ENCODE peak calls at places on chromosome 15, in seven cellular contexts. One of them, this sample, is unnamed.

GRCh38 chr15:70720228-70721016 is 42.9 kb downstream of the UACA start:
- DNase-seq in spleen: no peak
- DNase-seq in HepG2: no peak
- DNase-seq in GM12892: no peak
- DNase-seq in sigmoid colon: no peak
- DNase-seq in transverse colon: no peak
- DNase-seq in vagina: no peak
- DNase-seq in this sample: no peak

GRCh38 chr15:94119923-94120775 is 111.2 kb upstream of the MCTP2 start:
- DNase-seq in transverse colon: peak; percentile 56
- DNase-seq in sigmoid colon: peak; percentile 88
- DNase-seq in HepG2: peak; percentile 71
- DNase-seq in spleen: no peak
- DNase-seq in vagina: no peak
- DNase-seq in GM12892: peak; percentile 2
- DNase-seq in this sample: peak; percentile 53

GRCh38 chr15:86624261-86625036 is 544.8 kb downstream of the AGBL1 start:
- DNase-seq in transverse colon: peak; percentile 79
- DNase-seq in GM12892: no peak
- DNase-seq in HepG2: peak; percentile 73
- DNase-seq in spleen: no peak
- DNase-seq in vagina: no peak
- DNase-seq in sigmoid colon: peak; percentile 64
- DNase-seq in this sample: no peak

GRCh38 chr15:90126457-90127435 is 24.5 kb upstream of the IDH2 start:
- DNase-seq in transverse colon: no peak
- DNase-seq in HepG2: peak; percentile 64
- DNase-seq in vagina: no peak
- DNase-seq in spleen: peak; percentile 37
- DNase-seq in sigmoid colon: peak; percentile 63
- DNase-seq in GM12892: no peak
- DNase-seq in this sample: no peak

GRCh38 chr15:90845201-90845949 is 23.0 kb upstream of the FURIN start:
- DNase-seq in HepG2: no peak
- DNase-seq in spleen: peak; percentile 81
- DNase-seq in vagina: no peak
- DNase-seq in GM12892: no peak
- DNase-seq in transverse colon: peak; percentile 29
- DNase-seq in sigmoid colon: no peak
- DNase-seq in this sample: no peak

GRCh38 chr15:99980791-99981190 is 247.6 kb upstream of the LYSMD4 start:
- DNase-seq in HepG2: no peak
- DNase-seq in transverse colon: no peak
- DNase-seq in sigmoid colon: no peak
- DNase-seq in spleen: no peak
- DNase-seq in GM12892: no peak
- DNase-seq in vagina: no peak
- DNase-seq in this sample: no peak

GRCh38 chr15:30923429-30923828 is 19.7 kb downstream of the FAN1 start:
- DNase-seq in vagina: no peak
- DNase-seq in transverse colon: no peak
- DNase-seq in sigmoid colon: no peak
- DNase-seq in GM12892: no peak
- DNase-seq in spleen: no peak
- DNase-seq in HepG2: no peak
- DNase-seq in this sample: no peak

GRCh38 chr15:90344632-90345031 is 7.5 kb upstream of the ZNF774 start:
- DNase-seq in GM12892: no peak
- DNase-seq in HepG2: no peak
- DNase-seq in sigmoid colon: no peak
- DNase-seq in vagina: no peak
- DNase-seq in transverse colon: no peak
- DNase-seq in spleen: no peak
- DNase-seq in this sample: no peak

GRCh38 chr15:77748078-77749064 is 115.7 kb upstream of the LINGO1 start:
- DNase-seq in HepG2: peak; percentile 6
- DNase-seq in GM12892: no peak
- DNase-seq in spleen: no peak
- DNase-seq in sigmoid colon: no peak
- DNase-seq in transverse colon: no peak
- DNase-seq in vagina: no peak
- DNase-seq in this sample: no peak

GRCh38 chr15:92168284-92168683 is 225.4 kb upstream of the ST8SIA2 start:
- DNase-seq in vagina: no peak
- DNase-seq in transverse colon: no peak
- DNase-seq in HepG2: no peak
- DNase-seq in spleen: no peak
- DNase-seq in sigmoid colon: no peak
- DNase-seq in GM12892: no peak
- DNase-seq in this sample: no peak

GRCh38 chr15:64105113-64105704 is 9.4 kb downstream of the SNX1 start:
- DNase-seq in vagina: no peak
- DNase-seq in GM12892: no peak
- DNase-seq in transverse colon: no peak
- DNase-seq in spleen: no peak
- DNase-seq in sigmoid colon: peak; percentile 70
- DNase-seq in HepG2: no peak
- DNase-seq in this sample: no peak

GRCh38 chr15:51212909-51213308 is 118.2 kb upstream of the TNFAIP8L3 start:
- DNase-seq in vagina: no peak
- DNase-seq in GM12892: no peak
- DNase-seq in spleen: no peak
- DNase-seq in sigmoid colon: no peak
- DNase-seq in HepG2: no peak
- DNase-seq in transverse colon: no peak
- DNase-seq in this sample: no peak

GRCh38 chr15:45763170-45763869 is 128.5 kb downstream of the SQOR start:
- DNase-seq in spleen: no peak
- DNase-seq in transverse colon: no peak
- DNase-seq in GM12892: no peak
- DNase-seq in HepG2: no peak
- DNase-seq in vagina: no peak
- DNase-seq in sigmoid colon: no peak
- DNase-seq in this sample: no peak

GRCh38 chr15:85116066-85116465 is 134.4 kb downstream of the PDE8A start:
- DNase-seq in GM12892: no peak
- DNase-seq in sigmoid colon: no peak
- DNase-seq in vagina: peak; percentile 54
- DNase-seq in HepG2: no peak
- DNase-seq in spleen: no peak
- DNase-seq in transverse colon: no peak
- DNase-seq in this sample: no peak

GRCh38 chr15:91885714-91886265 is 32.3 kb downstream of the SLCO3A1 start:
- DNase-seq in sigmoid colon: no peak
- DNase-seq in GM12892: no peak
- DNase-seq in spleen: no peak
- DNase-seq in HepG2: no peak
- DNase-seq in transverse colon: no peak
- DNase-seq in vagina: peak; percentile 44
- DNase-seq in this sample: no peak

GRCh38 chr15:64151727-64152506 is at the start of gene SNX22:
- DNase-seq in HepG2: no peak
- DNase-seq in transverse colon: peak; percentile 33
- DNase-seq in GM12892: no peak
- DNase-seq in spleen: peak; percentile 86
- DNase-seq in sigmoid colon: no peak
- DNase-seq in vagina: no peak
- DNase-seq in this sample: no peak

GRCh38 chr15:81323944-81324881 is at the start of gene STARD5:
- DNase-seq in vagina: peak; percentile 98
- DNase-seq in transverse colon: peak; percentile 100
- DNase-seq in sigmoid colon: peak; percentile 99
- DNase-seq in HepG2: peak; percentile 96
- DNase-seq in spleen: peak; percentile 100
- DNase-seq in GM12892: peak; percentile 97
- DNase-seq in this sample: peak; percentile 97
- TF ChIP-seq POLR2AphosphoS5 in vagina: peak; percentile 71
- TF ChIP-seq POLR2AphosphoS5 in transverse colon: peak; percentile 90
- TF ChIP-seq POLR2AphosphoS5 in sigmoid colon: peak; percentile 84
- TF ChIP-seq POLR2AphosphoS5 in HepG2: peak; percentile 80
- TF ChIP-seq POLR2AphosphoS5 in spleen: peak; percentile 95
- TF ChIP-seq POLR2AphosphoS5 in GM12892: peak; percentile 89
- TF ChIP-seq POLR2AphosphoS5 in this sample: peak; percentile 72

GRCh38 chr15:44426975-44427755 is at the start of gene CTDSPL2:
- DNase-seq in spleen: peak; percentile 99
- DNase-seq in HepG2: peak; percentile 96
- DNase-seq in sigmoid colon: peak; percentile 99
- DNase-seq in transverse colon: peak; percentile 98
- DNase-seq in GM12892: peak; percentile 80
- DNase-seq in vagina: peak; percentile 97
- DNase-seq in this sample: peak; percentile 96
- TF ChIP-seq POLR2A in spleen: no peak
- TF ChIP-seq POLR2A in HepG2: peak; percentile 94
- TF ChIP-seq POLR2A in sigmoid colon: peak; percentile 29
- TF ChIP-seq POLR2A in transverse colon: peak; percentile 73
- TF ChIP-seq POLR2A in GM12892: peak; percentile 87
- TF ChIP-seq POLR2A in vagina: no peak
- TF ChIP-seq POLR2A in this sample: peak; percentile 61

DNA sequence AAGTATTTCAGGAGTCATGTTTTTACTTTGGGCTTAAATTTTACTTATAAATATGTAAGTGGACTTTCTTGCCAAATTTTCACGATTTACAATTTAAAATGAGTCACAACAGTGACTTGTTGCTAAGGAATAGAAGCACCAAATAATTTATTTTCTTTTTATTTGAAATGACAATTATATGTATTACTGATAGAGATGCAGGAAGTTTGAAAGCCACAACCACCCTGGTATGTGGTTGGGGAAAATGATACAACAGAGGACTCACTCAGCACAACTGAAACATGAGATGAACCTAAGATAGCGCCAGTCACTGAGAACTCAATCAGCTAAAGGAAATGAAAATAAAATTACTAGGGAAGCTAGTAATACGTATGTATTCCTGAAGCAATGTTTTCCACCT is 90.2 kb downstream of the FMN1 start:
- DNase-seq in GM12892: no peak
- DNase-seq in sigmoid colon: no peak
- DNase-seq in transverse colon: no peak
- DNase-seq in spleen: no peak
- DNase-seq in HepG2: no peak
- DNase-seq in vagina: no peak
- DNase-seq in this sample: no peak
- TF ChIP-seq POLR2AphosphoS5 in GM12892: no peak
- TF ChIP-seq POLR2AphosphoS5 in sigmoid colon: no peak
- TF ChIP-seq POLR2AphosphoS5 in transverse colon: no peak
- TF ChIP-seq POLR2AphosphoS5 in spleen: no peak
- TF ChIP-seq POLR2AphosphoS5 in HepG2: no peak
- TF ChIP-seq POLR2AphosphoS5 in vagina: peak; percentile 8
- TF ChIP-seq POLR2AphosphoS5 in this sample: no peak

DNA sequence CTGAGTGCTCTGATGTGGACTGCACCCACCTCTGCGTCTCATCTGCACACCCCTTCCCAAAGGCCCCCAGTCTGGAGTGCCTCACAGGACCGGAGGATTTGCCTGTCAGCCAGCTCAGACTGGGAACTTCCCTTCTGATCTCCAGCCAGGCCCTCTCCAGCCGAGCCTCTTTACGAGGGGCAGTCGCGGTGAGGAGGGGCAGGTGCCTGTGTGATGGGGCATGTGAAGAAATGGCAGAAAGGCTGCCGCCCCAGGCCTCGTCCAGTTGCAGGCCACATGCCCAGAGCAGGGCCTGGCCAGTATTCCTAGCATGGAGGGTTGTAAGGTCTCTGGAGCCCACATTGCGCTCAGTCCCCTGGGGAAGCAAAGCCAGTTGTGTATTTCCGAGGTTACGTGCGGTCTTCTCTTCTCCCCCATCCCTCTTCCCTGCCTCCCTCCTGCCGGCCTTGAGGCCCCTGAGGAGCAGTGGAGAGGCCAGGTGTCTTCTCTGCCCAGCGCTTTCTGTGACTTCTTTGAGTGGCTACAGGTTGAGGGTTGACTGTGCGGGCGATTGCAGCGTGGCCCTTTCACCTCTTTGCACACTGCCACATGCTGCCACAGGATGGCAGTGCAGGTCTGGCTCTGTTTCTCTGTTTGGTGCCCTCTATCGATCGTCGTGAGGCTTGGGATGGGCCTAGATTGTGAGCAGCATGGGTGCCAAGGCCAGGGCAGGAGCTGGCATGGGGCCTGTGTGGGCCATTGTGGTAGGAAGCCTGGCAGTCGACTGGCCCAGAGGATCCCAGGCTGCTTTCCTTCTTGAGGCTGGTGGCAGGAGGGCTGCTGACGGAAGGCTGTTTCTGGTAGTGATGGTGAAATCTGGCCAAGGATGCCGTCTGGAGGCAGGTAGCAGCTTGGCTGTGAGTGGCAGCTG is 5.3 kb downstream of the CLK3 start:
- DNase-seq in sigmoid colon: no peak
- DNase-seq in GM12892: peak; percentile 85
- DNase-seq in spleen: peak; percentile 88
- DNase-seq in HepG2: peak; percentile 79
- DNase-seq in transverse colon: peak; percentile 78
- DNase-seq in vagina: no peak
- DNase-seq in this sample: peak; percentile 72
- TF ChIP-seq POLR2A in sigmoid colon: peak; percentile 3
- TF ChIP-seq POLR2A in GM12892: no peak
- TF ChIP-seq POLR2A in spleen: no peak
- TF ChIP-seq POLR2A in HepG2: no peak
- TF ChIP-seq POLR2A in transverse colon: no peak
- TF ChIP-seq POLR2A in vagina: no peak
- TF ChIP-seq POLR2A in this sample: no peak

GRCh38 chr15:82262422-82263026 is at the start of the genes EFL1 and SAXO2:
- DNase-seq in spleen: peak; percentile 98
- DNase-seq in vagina: peak; percentile 91
- DNase-seq in GM12892: peak; percentile 77
- DNase-seq in transverse colon: peak; percentile 96
- DNase-seq in sigmoid colon: peak; percentile 95
- DNase-seq in HepG2: peak; percentile 70
- DNase-seq in this sample: peak; percentile 89
- TF ChIP-seq POLR2AphosphoS5 in spleen: peak; percentile 91
- TF ChIP-seq POLR2AphosphoS5 in vagina: no peak
- TF ChIP-seq POLR2AphosphoS5 in GM12892: peak; percentile 50
- TF ChIP-seq POLR2AphosphoS5 in transverse colon: peak; percentile 73
- TF ChIP-seq POLR2AphosphoS5 in sigmoid colon: peak; percentile 75
- TF ChIP-seq POLR2AphosphoS5 in HepG2: peak; percentile 77
- TF ChIP-seq POLR2AphosphoS5 in this sample: no peak

This sample was measured in breast epithelium.